ENCODE peak calls at places on chromosomes 5 and 9, in eight cellular contexts. I, O, F, L, K, C, Z and B are unnamed samples. For H3K27me3 and H3K4me1, the result is how much of the 10 kb centered on the place peaks cover.

GRCh38 chr5:75368391-75368790 is 31.4 kb downstream of the HMGCR start:
- DNase-seq in K (no peak), C (no peak), Z (no peak), L (no peak), I (no peak), F (no peak), O (no peak), B (no peak)

GRCh38 chr5:149002053-149002452 is 60.8 kb downstream of the SH3TC2 start:
- DNase-seq in C (peak), Z (no peak), K (no peak), F (peak), O (peak), L (no peak), I (peak), B (no peak)

GRCh38 chr5:95644351-95645042 is 2.1 kb upstream of the RFESD start:
- DNase-seq in L (peak), O (peak), C (peak), Z (no peak), I (peak), F (no peak), K (no peak), B (peak)

GRCh38 chr5:138705007-138705406 is 48.2 kb upstream of the CTNNA1 start:
- DNase-seq in K (no peak), Z (no peak), O (no peak), F (no peak), C (no peak), I (no peak), L (no peak), B (no peak)

GRCh38 chr5:42851441-42851840 is 39.7 kb upstream of the SELENOP start:
- DNase-seq in L (no peak), I (no peak), O (no peak), F (no peak), C (no peak), Z (no peak), K (no peak), B (no peak)

GRCh38 chr5:59356813-59357381 is 536.6 kb downstream of the PDE4D start:
- DNase-seq in F (peak), I (peak), K (peak), Z (peak), C (no peak), O (no peak), L (peak), B (no peak)

GRCh38 chr5:38666668-38667498 is 110.4 kb upstream of the LIFR start:
- DNase-seq in C (peak), O (peak), L (peak), I (peak), F (peak), K (no peak), Z (peak), B (no peak)

GRCh38 chr9:94921072-94921471 is 194.6 kb downstream of the AOPEP start:
- DNase-seq in L (peak), C (no peak), O (no peak), I (peak), K (peak), F (no peak), Z (no peak), B (no peak)

GRCh38 chr9:112839331-112839730 is 51.3 kb downstream of the SLC46A2 start:
- DNase-seq in C (no peak), Z (no peak), O (no peak), F (no peak), L (no peak), I (no peak), K (no peak), B (no peak)

GRCh38 chr5:122844916-122845252 is 529 bp upstream of the SNX24 start:
- DNase-seq in I (no peak), Z (no peak), L (no peak), K (no peak), O (no peak), F (no peak), C (no peak), B (no peak)

GRCh38 chr5:137837741-137838389 is 29.8 kb upstream of the MYOT start:
- DNase-seq in O (no peak), F (no peak), L (no peak), I (no peak), K (no peak), C (peak), Z (no peak), B (no peak)

GRCh38 chr5:79750611-79751510 is 61.2 kb downstream of the CMYA5 start:
- DNase-seq in K (no peak), O (no peak), C (no peak), L (no peak), Z (no peak), F (no peak), I (no peak), B (no peak)

GRCh38 chr5:59445741-59446140 is 447.8 kb downstream of the PDE4D start:
- DNase-seq in Z (no peak), L (no peak), I (no peak), O (no peak), K (no peak), F (no peak), C (peak), B (no peak)

GRCh38 chr5:125411163-125412050 is 665.0 kb upstream of the ZNF608 start:
- DNase-seq in I (peak), O (no peak), Z (no peak), F (no peak), L (peak), C (peak), K (no peak), B (peak)

GRCh38 chr5:135423158-135423925 is 23.8 kb downstream of the DCANP1 start:
- DNase-seq in C (peak), K (no peak), Z (no peak), I (peak), F (no peak), O (no peak), L (no peak), B (no peak)

GRCh38 chr9:18610956-18611355 is 137.0 kb downstream of the ADAMTSL1 start:
- DNase-seq in O (no peak), L (no peak), Z (no peak), C (no peak), K (no peak), F (no peak), I (no peak), B (no peak)

GRCh38 chr5:14265574-14265973 is 122.4 kb downstream of the TRIO start:
- DNase-seq in L (no peak), O (no peak), K (no peak), Z (no peak), C (peak), F (no peak), I (peak), B (no peak)

GRCh38 chr9:92612816-92613215 is 57.1 kb downstream of the IPPK start:
- DNase-seq in F (no peak), O (no peak), C (no peak), Z (no peak), L (no peak), K (no peak), I (no peak), B (no peak)

GRCh38 chr9:92610470-92611420 is 59.2 kb downstream of the IPPK start:
- DNase-seq in Z (no peak), C (no peak), F (peak), I (no peak), L (no peak), O (no peak), K (peak), B (no peak)

GRCh38 chr9:92613268-92614122 is 56.4 kb downstream of the IPPK start:
- DNase-seq in I (no peak), L (no peak), Z (no peak), K (no peak), O (no peak), F (no peak), C (no peak), B (no peak)

GRCh38 chr9:92611621-92612275 is 58.2 kb downstream of the IPPK start:
- DNase-seq in F (no peak), Z (no peak), L (no peak), I (no peak), O (no peak), K (peak), C (no peak), B (no peak)

GRCh38 chr9:92612292-92612691 is 57.6 kb downstream of the IPPK start:
- DNase-seq in L (no peak), C (no peak), Z (no peak), F (no peak), O (no peak), K (no peak), I (no peak), B (no peak)
- H3K27ac ChIP-seq in L (no peak), C (no peak), Z (no peak), F (no peak), O (no peak), K (no peak), I (no peak), B (no peak)

GRCh38 chr9:121731919-121732318 is 80.5 kb downstream of the DAB2IP start:
- DNase-seq in K (no peak), I (no peak), Z (no peak), L (no peak), C (no peak), F (no peak), O (no peak), B (peak)
- H3K27me3 ChIP-seq in K (under half), I (under half), Z (under half), L (under half), C (under half), F (under half), O (under half), B (under half)

GRCh38 chr9:37412431-37413151 is 9.9 kb upstream of the GRHPR start:
- DNase-seq in I (no peak), O (no peak), L (no peak), K (no peak), C (no peak), F (peak), Z (no peak), B (no peak)

GRCh38 chr9:37414503-37414943 is 8.0 kb upstream of the GRHPR start:
- DNase-seq in I (no peak), L (no peak), Z (no peak), O (no peak), K (peak), C (no peak), F (no peak), B (no peak)

GRCh38 chr9:37417252-37417803 is 5.2 kb upstream of the GRHPR start:
- DNase-seq in C (no peak), I (no peak), Z (no peak), O (no peak), K (no peak), F (no peak), L (no peak), B (no peak)

GRCh38 chr9:37413311-37413710 is 9.2 kb upstream of the GRHPR start:
- DNase-seq in I (no peak), Z (no peak), L (no peak), O (no peak), K (no peak), C (no peak), F (no peak), B (no peak)

DNA sequence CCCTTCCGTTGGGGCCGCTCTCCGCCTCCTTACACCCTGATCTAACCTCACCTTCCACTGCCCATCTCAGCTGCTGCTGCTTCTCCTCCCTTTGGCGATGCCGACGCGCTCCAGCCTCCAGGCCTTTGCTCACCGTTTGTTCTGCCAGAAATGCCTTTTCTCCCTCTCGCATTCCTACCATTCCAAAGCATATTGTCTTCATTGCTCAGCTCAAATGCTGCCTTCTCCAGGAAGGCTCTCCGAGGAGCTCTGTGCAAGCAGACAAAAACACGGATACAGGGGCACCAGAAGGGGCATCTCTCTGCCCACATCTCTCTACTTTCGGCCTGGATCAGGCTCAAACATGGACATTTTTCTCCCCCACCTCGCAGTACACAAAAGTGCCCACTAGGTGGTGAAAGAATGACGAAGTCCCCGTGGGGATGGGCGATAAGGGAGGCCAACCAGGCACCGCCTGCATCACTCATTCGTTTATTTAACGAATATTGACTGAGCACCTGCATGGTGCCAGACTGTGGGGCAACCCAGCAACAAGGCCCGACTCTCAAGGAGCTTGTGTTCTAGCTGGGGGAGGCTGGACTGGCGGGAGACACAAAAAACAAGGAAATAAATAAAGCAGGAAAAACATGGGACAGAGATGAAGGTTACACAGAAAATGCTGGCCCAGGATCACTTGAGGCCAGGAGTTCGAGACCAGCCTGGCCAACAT is 7.3 kb upstream of the GRHPR start:
- DNase-seq in O (peak), F (peak), C (peak), I (peak), L (peak), K (no peak), Z (peak), B (peak)
- H3K4me1 ChIP-seq in O (under half), F (under half), C (under half), I (under half), L (under half), K (under half), Z (under half), B (under half)

DNA sequence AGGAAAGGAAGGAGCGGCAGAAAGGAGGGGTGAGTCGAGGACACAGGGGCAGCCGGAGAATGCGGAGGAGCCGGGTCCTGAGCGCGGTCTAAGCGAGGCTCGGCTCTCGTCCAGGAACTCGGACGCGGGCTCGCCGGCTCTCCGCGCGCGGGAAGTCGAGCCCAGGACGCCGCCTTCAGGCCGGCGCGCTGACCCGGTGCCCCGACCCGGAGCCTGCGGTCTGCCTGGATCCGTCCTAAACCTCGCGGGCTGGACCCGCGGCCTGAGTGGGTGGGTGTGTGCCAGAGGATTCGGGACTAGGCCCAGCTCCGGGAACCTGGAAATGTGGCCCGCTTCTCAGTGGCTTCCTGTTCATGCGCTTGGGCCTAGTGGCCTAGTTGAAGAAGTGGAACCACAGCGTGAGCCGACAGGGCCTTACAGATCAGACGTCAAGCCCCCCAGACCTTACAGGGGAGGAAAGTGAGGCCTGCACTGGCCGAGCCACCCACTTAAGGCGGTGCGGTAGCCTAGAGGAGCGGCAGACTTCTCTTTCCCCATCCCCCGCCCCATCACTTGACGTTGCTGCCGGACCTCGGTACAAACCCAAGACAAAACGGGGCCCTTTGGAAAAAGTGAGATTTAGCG is 1.2 kb downstream of the CDKN2B-AS1 start:
- DNase-seq in Z (peak), I (peak), C (peak), F (peak), K (peak), O (no peak), L (peak), B (peak)
- H3K27ac ChIP-seq in Z (peak), I (no peak), C (peak), F (no peak), K (peak), O (no peak), L (no peak), B (peak)

GRCh38 chr5:532521-533242 is 8.4 kb upstream of the SLC9A3 start:
- DNase-seq in K (peak), C (no peak), I (no peak), L (no peak), F (no peak), Z (peak), O (no peak), B (no peak)
- H3K27me3 ChIP-seq in K (under half), C (under half), I (under half), L (under half), F (half or more), Z (half or more), O (under half), B (under half)